ENCODE peak calls at places on chromosomes 5 and 9, in six cellular contexts. Q is HepG2, W is K562, G is HCT116, P is SK-N-SH, N is GM12878. K is an unnamed sample.
A peak's percentile ranks its signal among the peaks of the same experiment; 100 is the strongest.

GRCh38 chr9:98869866-98870265 is 62.4 kb downstream of the GALNT12 start:
- DNase-seq in Q (no peak), W (no peak), G (no peak), P (no peak), N (no peak), K (no peak)

GRCh38 chr9:113516840-113517577 is 53.5 kb downstream of the RGS3 start:
- DNase-seq in Q (no peak), W (no peak), G (no peak), P (no peak), N (peak; percentile 98), K (no peak)

GRCh38 chr9:134379774-134380431 is 53.6 kb downstream of the RXRA start:
- DNase-seq in Q (no peak), W (no peak), G (peak; percentile 47), P (no peak), N (no peak), K (no peak)

GRCh38 chr9:98108540-98109031 is 10.4 kb downstream of the TRIM14 start:
- DNase-seq in Q (no peak), W (no peak), G (no peak), P (no peak), N (peak; percentile 80), K (no peak)

GRCh38 chr5:154823605-154824004 is 26.8 kb downstream of the FAXDC2 start:
- DNase-seq in Q (no peak), W (no peak), G (no peak), P (no peak), N (no peak), K (no peak)

GRCh38 chr5:154473581-154474266 is 4.3 kb downstream of the HAND1 start:
- DNase-seq in Q (no peak), W (no peak), G (no peak), P (no peak), N (no peak), K (no peak)

GRCh38 chr9:21205204-21205603 is 1.7 kb downstream of the IFNA10 start:
- DNase-seq in Q (no peak), W (no peak), G (no peak), P (no peak), N (no peak), K (no peak)

GRCh38 chr5:55021465-55021864 is 2.6 kb upstream of the GZMK start:
- DNase-seq in Q (no peak), W (no peak), G (no peak), P (no peak), N (no peak), K (no peak)

GRCh38 chr5:169302491-169303118 is 1.7 kb upstream of the SLIT3 start:
- DNase-seq in Q (peak; percentile 44), W (peak; percentile 78), G (peak; percentile 48), P (peak; percentile 69), N (peak; percentile 2), K (peak; percentile 82)

GRCh38 chr5:57887851-57888621 is 405.4 kb upstream of the ACTBL2 start:
- DNase-seq in Q (peak; percentile 23), W (peak; percentile 40), G (peak; percentile 61), P (peak; percentile 61), N (no peak), K (peak; percentile 90)

GRCh38 chr9:117096138-117096537 is 318.7 kb downstream of the ASTN2 start:
- DNase-seq in Q (no peak), W (no peak), G (no peak), P (no peak), N (no peak), K (no peak)

GRCh38 chr9:117094493-117094892 is 320.4 kb downstream of the ASTN2 start:
- DNase-seq in Q (no peak), W (no peak), G (no peak), P (no peak), N (no peak), K (no peak)

GRCh38 chr9:117091529-117091928 is 323.3 kb downstream of the ASTN2 start:
- DNase-seq in Q (no peak), W (no peak), G (no peak), P (no peak), N (no peak), K (no peak)

GRCh38 chr9:117095116-117095515 is 319.7 kb downstream of the ASTN2 start:
- DNase-seq in Q (no peak), W (no peak), G (no peak), P (no peak), N (no peak), K (no peak)

DNA sequence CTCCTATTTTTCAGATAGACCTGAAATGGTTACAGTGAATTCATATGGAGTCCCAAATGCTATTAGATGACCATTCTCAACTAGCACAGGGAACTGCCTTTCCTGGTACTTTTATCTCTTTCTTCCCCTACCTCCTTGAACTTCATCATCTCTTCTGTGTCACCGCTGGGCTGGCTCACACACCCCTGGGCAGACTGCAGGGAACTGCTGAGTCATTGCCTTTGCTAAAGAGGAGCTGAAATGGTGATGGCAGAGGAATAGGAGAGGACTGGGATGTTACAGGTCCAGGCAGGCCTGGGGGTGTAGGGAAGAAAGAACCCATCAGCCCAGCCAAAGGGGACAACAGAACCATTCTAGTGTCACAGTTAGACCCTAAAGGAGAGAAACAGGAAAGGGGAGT is 322.3 kb downstream of the ASTN2 start:
- DNase-seq in Q (no peak), W (no peak), G (no peak), P (no peak), N (no peak), K (no peak)
- TF ChIP-seq JUND in Q (no peak), W (no peak), G (no peak), P (no peak), N (no peak), K (no peak)

GRCh38 chr5:127936439-127936972 is 147.1 kb upstream of the SLC12A2 start:
- DNase-seq in Q (no peak), W (no peak), G (no peak), P (no peak), N (no peak), K (no peak)

GRCh38 chr5:127934791-127935256 is 148.7 kb upstream of the SLC12A2 start:
- DNase-seq in Q (peak; percentile 97), W (no peak), G (peak; percentile 94), P (no peak), N (no peak), K (no peak)

GRCh38 chr5:127938746-127939145 is 144.8 kb upstream of the SLC12A2 start:
- DNase-seq in Q (no peak), W (no peak), G (no peak), P (no peak), N (no peak), K (no peak)

GRCh38 chr5:127933348-127933747 is 150.2 kb upstream of the SLC12A2 start:
- DNase-seq in Q (no peak), W (no peak), G (no peak), P (no peak), N (no peak), K (no peak)

DNA sequence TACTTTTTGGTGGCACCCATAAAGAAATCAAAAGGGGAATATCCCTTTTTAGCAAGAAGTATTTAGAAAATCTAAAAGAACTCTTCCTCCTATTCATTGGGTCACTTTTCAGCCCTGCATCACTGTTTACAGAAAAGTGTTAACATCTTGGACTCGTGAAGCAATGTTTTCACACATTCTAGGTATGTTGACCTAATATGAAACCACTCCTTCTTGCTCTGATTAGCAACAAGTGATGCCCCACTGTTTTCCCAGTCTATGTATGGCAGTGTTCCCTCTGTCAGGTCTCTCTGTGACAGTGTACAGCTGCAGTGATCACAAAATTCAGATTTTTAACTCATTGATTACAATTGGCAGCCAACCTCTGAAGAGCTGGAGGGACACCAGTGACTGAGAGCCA is 148.2 kb upstream of the SLC12A2 start:
- DNase-seq in Q (peak; percentile 40), W (no peak), G (no peak), P (no peak), N (no peak), K (no peak)
- TF ChIP-seq JUND in Q (no peak), W (no peak), G (no peak), P (no peak), N (no peak), K (no peak)

GRCh38 chr5:89573336-89573735 is 690.4 kb upstream of the MEF2C start:
- DNase-seq in Q (no peak), W (no peak), G (no peak), P (no peak), N (no peak), K (no peak)

GRCh38 chr5:89572696-89573095 is 689.7 kb upstream of the MEF2C start:
- DNase-seq in Q (no peak), W (peak; percentile 14), G (no peak), P (no peak), N (no peak), K (no peak)
- TF ChIP-seq JUND in Q (no peak), W (no peak), G (no peak), P (no peak), N (no peak), K (no peak)

GRCh38 chr5:133400120-133400519 is 212.2 kb downstream of the FSTL4 start:
- DNase-seq in Q (no peak), W (no peak), G (no peak), P (no peak), N (no peak), K (no peak)
- TF ChIP-seq JUND in Q (no peak), W (no peak), G (no peak), P (no peak), N (no peak), K (no peak)

GRCh38 chr9:86600291-86600690 is 246.1 kb upstream of the TUT7 start:
- DNase-seq in Q (no peak), W (no peak), G (no peak), P (no peak), N (no peak), K (no peak)
- TF ChIP-seq JUND in Q (no peak), W (no peak), G (no peak), P (peak; percentile 30), N (no peak), K (no peak)

GRCh38 chr9:86034863-86035734 is 64.3 kb downstream of the GOLM1 start:
- DNase-seq in Q (peak; percentile 32), W (peak; percentile 54), G (peak; percentile 29), P (peak; percentile 76), N (no peak), K (peak; percentile 61)
- TF ChIP-seq JUND in Q (no peak), W (no peak), G (no peak), P (no peak), N (no peak), K (no peak)